ENCODE peak calls at places on chromosomes 3 and 15, in four cellular contexts. K, H, R and B are unnamed samples.

GRCh38 chr3:3766140-3766539 is 33.1 kb upstream of the LRRN1 start:
- DNase-seq in K (no peak), H (no peak), R (no peak), B (no peak)

GRCh38 chr3:127760361-127760760 is 62.0 kb downstream of the MGLL start:
- DNase-seq in R (no peak), K (no peak), H (no peak), B (no peak)

GRCh38 chr3:48962340-48962739 is 27.7 kb upstream of the P4HTM start:
- DNase-seq in H (no peak), R (no peak), K (no peak), B (no peak)

GRCh38 chr3:38040400-38040799 is 1.4 kb downstream of the DLEC1 start:
- DNase-seq in K (no peak), H (no peak), R (no peak), B (no peak)

GRCh38 chr3:137809523-137809922 is 45.4 kb downstream of the SOX14 start:
- DNase-seq in H (no peak), K (no peak), R (no peak), B (no peak)

GRCh38 chr15:101088788-101089578 is 162.9 kb downstream of the CHSY1 start:
- DNase-seq in R (no peak), K (peak; percentile 84), H (peak; percentile 94), B (peak; percentile 81)

GRCh38 chr3:136543385-136543784 is 208.8 kb downstream of the STAG1 start:
- DNase-seq in H (no peak), K (no peak), R (no peak), B (no peak)

GRCh38 chr3:179321585-179322322 is 1.1 kb upstream of the ZNF639 start:
- DNase-seq in K (no peak), R (peak; percentile 42), H (peak; percentile 51), B (no peak)

GRCh38 chr3:48478631-48479555 is 25.1 kb downstream of the SHISA5 start:
- DNase-seq in R (peak; percentile 37), K (peak; percentile 62), H (no peak), B (peak; percentile 75)

GRCh38 chr3:112390783-112391641 is 58.1 kb downstream of the CD200 start:
- DNase-seq in H (peak; percentile 54), R (peak; percentile 59), K (no peak), B (no peak)

GRCh38 chr3:32450426-32450825 is 52.2 kb downstream of the CMTM6 start:
- DNase-seq in R (no peak), H (no peak), K (no peak), B (no peak)

GRCh38 chr3:114389156-114389555 is 95.3 kb downstream of the TIGIT start:
- DNase-seq in R (no peak), K (peak; percentile 8), H (no peak), B (peak; percentile 60)

GRCh38 chr3:13325092-13325491 is 95.0 kb downstream of the NUP210 start:
- DNase-seq in H (no peak), K (no peak), R (no peak), B (no peak)

GRCh38 chr3:46239301-46239938 is 2.8 kb upstream of the CCR3 start:
- DNase-seq in R (no peak), H (no peak), K (no peak), B (no peak)

GRCh38 chr15:78034495-78035191 is 42.9 kb downstream of the TBC1D2B start:
- DNase-seq in R (peak; percentile 54), K (peak; percentile 86), H (no peak), B (peak; percentile 87)